ENCODE peak calls at places on chromosome 21, in seven cellular contexts. X, L, P, G, E, O and I are unnamed samples. For H3K4me1, the result is how much of the 10 kb centered on the place peaks cover.

GRCh38 chr21:42701706-42702456 is 48.5 kb downstream of the PDE9A start:
- DNase-seq in X (no peak), E (no peak), P (no peak), O (no peak), L (no peak), G (no peak), I (no peak)

GRCh38 chr21:37682908-37683307 is 233.3 kb downstream of the KCNJ6 start:
- DNase-seq in P (no peak), G (no peak), E (no peak), X (no peak), L (no peak), O (no peak), I (no peak)

GRCh38 chr21:33401617-33401967 is 1.6 kb upstream of the IFNGR2 start:
- DNase-seq in E (no peak), P (no peak), L (peak), O (no peak), X (no peak), G (no peak), I (no peak)

GRCh38 chr21:37153935-37154350 is 80.9 kb downstream of the TTC3 start:
- DNase-seq in L (peak), O (no peak), G (no peak), E (peak), X (peak), P (no peak), I (peak)

GRCh38 chr21:17460094-17460493 is 52.7 kb upstream of the CXADR start:
- DNase-seq in P (no peak), O (no peak), L (no peak), X (no peak), G (no peak), E (no peak), I (no peak)

GRCh38 chr21:33270986-33271385 is 4.8 kb downstream of the IL10RB start:
- DNase-seq in E (no peak), O (no peak), X (no peak), P (no peak), L (no peak), G (no peak), I (no peak)

GRCh38 chr21:38669186-38669585 is 136.5 kb upstream of the ETS2 start:
- DNase-seq in P (no peak), E (no peak), X (peak), L (peak), O (no peak), G (peak), I (no peak)

GRCh38 chr21:42807938-42808613 is 71.3 kb downstream of the WDR4 start:
- DNase-seq in X (no peak), L (no peak), O (no peak), E (no peak), G (no peak), P (no peak), I (no peak)

GRCh38 chr21:33266784-33267135 is 593 bp downstream of the IL10RB start:
- DNase-seq in G (no peak), P (no peak), O (no peak), E (no peak), X (no peak), L (no peak), I (no peak)

DNA sequence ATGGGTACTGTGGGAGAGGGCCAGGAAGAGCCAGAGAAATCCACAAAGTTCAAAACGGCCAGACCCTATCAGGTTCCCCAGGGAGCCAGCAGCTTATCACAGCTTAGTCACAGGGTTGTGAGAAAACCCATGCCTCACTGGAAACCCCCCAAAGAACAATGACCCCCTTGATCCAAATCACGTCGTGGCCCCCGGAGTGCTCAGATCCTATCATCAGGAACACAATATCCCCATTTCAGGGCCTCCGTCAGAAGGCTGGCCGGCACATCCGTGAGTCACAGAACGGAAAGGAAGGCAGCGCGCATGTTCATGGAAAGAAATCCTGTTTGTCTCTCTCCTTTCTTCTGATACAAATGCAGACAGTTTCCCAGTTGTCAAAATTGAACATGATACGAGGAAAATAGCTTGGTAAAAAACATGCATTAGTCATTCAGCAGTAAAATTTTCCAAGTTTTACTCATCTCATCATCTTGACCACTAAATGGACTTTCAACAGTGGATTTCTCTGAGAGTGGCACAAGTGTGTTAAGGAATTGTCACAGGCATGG is 125.0 kb downstream of the RIPK4 start:
- DNase-seq in O (peak), L (peak), P (no peak), G (peak), X (peak), E (peak), I (no peak)
- H3K4me3 ChIP-seq in O (no peak), L (peak), P (no peak), G (no peak), X (no peak), E (no peak), I (no peak)

DNA sequence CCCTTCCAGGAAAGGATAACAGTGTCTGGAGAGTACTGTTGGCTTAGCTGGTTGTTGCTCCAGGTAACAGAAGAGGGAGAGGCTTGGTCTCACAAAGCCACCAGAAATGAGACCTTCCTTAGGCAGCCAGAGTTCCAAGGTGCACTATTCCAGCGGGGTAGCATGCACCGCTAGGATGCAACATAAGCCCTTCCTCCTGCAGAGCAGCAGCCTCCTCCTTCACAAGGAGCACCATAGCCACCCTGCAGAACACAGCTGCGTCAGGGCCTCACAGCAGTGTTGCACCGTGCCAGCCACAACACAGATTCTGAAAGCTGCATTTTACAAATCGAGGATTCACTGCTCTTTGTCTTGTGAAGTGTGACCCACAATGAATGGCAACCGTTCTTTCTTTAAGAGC is 142.0 kb downstream of the CLIC6 start:
- DNase-seq in L (no peak), P (no peak), O (no peak), E (no peak), X (no peak), G (no peak), I (no peak)
- H3K4me1 ChIP-seq in L (half or more), P (half or more), O (under half), E (under half), X (under half), G (half or more), I (under half)

GRCh38 chr21:41682719-41683179 is 84.1 kb downstream of the RIPK4 start:
- DNase-seq in E (no peak), L (no peak), P (no peak), X (no peak), G (no peak), O (no peak), I (no peak)
- TF ChIP-seq CTCF in E (no peak), L (no peak), P (no peak), X (no peak), G (no peak), O (no peak), I (no peak)

GRCh38 chr21:14989359-14989758 is 75.4 kb downstream of the NRIP1 start:
- DNase-seq in X (no peak), L (no peak), P (no peak), E (no peak), O (no peak), G (no peak), I (no peak)

GRCh38 chr21:14991957-14992356 is 72.8 kb downstream of the NRIP1 start:
- DNase-seq in G (no peak), P (no peak), X (no peak), E (no peak), O (no peak), L (no peak), I (no peak)

GRCh38 chr21:14985306-14985705 is 79.5 kb downstream of the NRIP1 start:
- DNase-seq in L (no peak), P (no peak), G (no peak), X (no peak), O (no peak), E (no peak), I (no peak)

GRCh38 chr21:14988760-14989159 is 76.0 kb downstream of the NRIP1 start:
- DNase-seq in E (no peak), O (no peak), P (no peak), G (no peak), L (peak), X (peak), I (no peak)

GRCh38 chr21:14987370-14988170 is 77.2 kb downstream of the NRIP1 start:
- DNase-seq in X (no peak), G (no peak), E (no peak), O (no peak), P (no peak), L (no peak), I (no peak)
- H3K4me3 ChIP-seq in X (no peak), G (no peak), E (no peak), O (no peak), P (no peak), L (no peak), I (no peak)

GRCh38 chr21:31908106-31909031 is 35.5 kb downstream of the HUNK start:
- DNase-seq in O (no peak), P (peak), E (no peak), L (peak), X (peak), G (no peak), I (peak)
- H3K4me1 ChIP-seq in O (under half), P (under half), E (under half), L (under half), X (under half), G (under half), I (under half)

GRCh38 chr21:46172863-46173528 is 11.3 kb downstream of the SPATC1L start:
- DNase-seq in P (no peak), X (no peak), L (no peak), E (no peak), O (peak), G (no peak), I (no peak)
- TF ChIP-seq CTCF in P (no peak), X (no peak), L (no peak), E (no peak), O (no peak), G (no peak), I (no peak)

GRCh38 chr21:23223882-23224281 is 2225.7 kb downstream of the NCAM2 start:
- DNase-seq in L (no peak), O (no peak), X (peak), G (no peak), P (no peak), E (no peak), I (no peak)

GRCh38 chr21:23217597-23217996 is 2219.4 kb downstream of the NCAM2 start:
- DNase-seq in O (no peak), X (no peak), P (no peak), E (no peak), G (no peak), L (peak), I (no peak)

GRCh38 chr21:23218667-23219066 is 2220.5 kb downstream of the NCAM2 start:
- DNase-seq in P (no peak), O (no peak), L (peak), E (no peak), X (no peak), G (no peak), I (no peak)
- H3K4me3 ChIP-seq in P (no peak), O (no peak), L (no peak), E (no peak), X (no peak), G (no peak), I (no peak)

GRCh38 chr21:45957551-45957950 is 24.0 kb upstream of the COL6A1 start:
- DNase-seq in G (no peak), O (peak), X (no peak), L (no peak), P (no peak), E (no peak), I (no peak)
- H3K4me1 ChIP-seq in G (under half), O (half or more), X (under half), L (under half), P (under half), E (under half), I (under half)

DNA sequence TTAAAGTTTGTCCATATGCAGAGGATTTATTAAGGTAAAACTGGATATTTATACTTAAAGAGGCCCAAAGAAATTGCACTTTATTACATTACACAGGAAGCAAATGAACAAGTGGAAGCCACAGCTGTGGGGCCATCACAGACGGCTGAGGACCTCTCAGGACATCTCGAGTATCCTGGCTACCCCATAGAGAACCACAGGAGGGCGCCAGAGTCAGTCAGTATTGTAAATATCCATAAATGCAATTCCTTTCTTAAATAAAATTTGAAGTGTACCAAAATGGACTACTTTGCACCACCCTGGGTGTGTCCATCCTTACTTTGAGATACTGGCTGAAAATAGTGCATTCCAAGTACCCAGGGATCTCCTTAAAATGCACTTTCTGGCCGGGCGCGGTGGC is 257.2 kb downstream of the MRPL39 start:
- DNase-seq in O (no peak), E (no peak), P (no peak), L (peak), G (no peak), X (peak), I (no peak)
- TF ChIP-seq CTCF in O (no peak), E (no peak), P (no peak), L (peak), G (no peak), X (peak), I (no peak)